ENCODE peak calls at places on chromosomes 6 and 20, in nine cellular contexts. F is lower lobe of right lung, V is GM12865, Y is lower leg skin, C is HFF-Myc, D is choroid plexus epithelial cell, U is Caco-2, M is uterus, E is HCT116. P is an unnamed sample.

GRCh38 chr6:24868765-24869164 is 67.0 kb downstream of the RIPOR2 start:
- DNase-seq in F (no peak), V (no peak), Y (no peak), C (no peak), D (no peak), U (no peak), M (no peak), E (no peak), P (no peak)

GRCh38 chr6:90005048-90005827 is 111.0 kb downstream of the GJA10 start:
- DNase-seq in F (no peak), V (no peak), Y (no peak), C (no peak), D (no peak), U (no peak), M (no peak), E (no peak), P (no peak)

GRCh38 chr20:53981752-53982437 is 88.5 kb downstream of the BCAS1 start:
- DNase-seq in F (no peak), V (no peak), Y (no peak), C (no peak), D (no peak), U (no peak), M (no peak), E (no peak), P (no peak)

GRCh38 chr20:35467339-35468224 is 12.2 kb downstream of the CEP250 start:
- DNase-seq in F (no peak), V (no peak), Y (no peak), C (peak; percentile 72), D (peak; percentile 59), U (peak; percentile 82), M (peak; percentile 65), E (peak; percentile 21), P (no peak)

GRCh38 chr6:53910834-53911233 is 116.0 kb downstream of the LRRC1 start:
- DNase-seq in F (no peak), V (no peak), Y (no peak), C (no peak), D (no peak), U (no peak), M (no peak), E (no peak), P (no peak)

GRCh38 chr20:33061626-33062025 is 7.9 kb downstream of the BPIFB3 start:
- DNase-seq in F (no peak), V (no peak), Y (no peak), C (no peak), D (no peak), U (no peak), M (peak; percentile 15), E (no peak), P (no peak)

GRCh38 chr20:61042501-61043385 is 209.3 kb upstream of the CDH4 start:
- DNase-seq in F (no peak), V (no peak), Y (no peak), C (no peak), D (no peak), U (no peak), M (no peak), E (no peak), P (no peak)

GRCh38 chr20:634526-634925 is 18.5 kb downstream of the SRXN1 start:
- DNase-seq in F (no peak), V (no peak), Y (no peak), C (no peak), D (no peak), U (no peak), M (no peak), E (no peak), P (no peak)

GRCh38 chr20:47533518-47534062 is 31.9 kb downstream of the NCOA3 start:
- DNase-seq in F (no peak), V (no peak), Y (no peak), C (no peak), D (no peak), U (no peak), M (no peak), E (no peak), P (no peak)

GRCh38 chr20:47535994-47536393 is 34.3 kb downstream of the NCOA3 start:
- DNase-seq in F (no peak), V (no peak), Y (no peak), C (no peak), D (no peak), U (no peak), M (no peak), E (no peak), P (no peak)

GRCh38 chr20:47532002-47532401 is 30.3 kb downstream of the NCOA3 start:
- DNase-seq in F (no peak), V (no peak), Y (no peak), C (no peak), D (no peak), U (no peak), M (no peak), E (no peak), P (no peak)

GRCh38 chr20:47534405-47534804 is 32.7 kb downstream of the NCOA3 start:
- DNase-seq in F (no peak), V (no peak), Y (no peak), C (no peak), D (no peak), U (no peak), M (no peak), E (no peak), P (no peak)

DNA sequence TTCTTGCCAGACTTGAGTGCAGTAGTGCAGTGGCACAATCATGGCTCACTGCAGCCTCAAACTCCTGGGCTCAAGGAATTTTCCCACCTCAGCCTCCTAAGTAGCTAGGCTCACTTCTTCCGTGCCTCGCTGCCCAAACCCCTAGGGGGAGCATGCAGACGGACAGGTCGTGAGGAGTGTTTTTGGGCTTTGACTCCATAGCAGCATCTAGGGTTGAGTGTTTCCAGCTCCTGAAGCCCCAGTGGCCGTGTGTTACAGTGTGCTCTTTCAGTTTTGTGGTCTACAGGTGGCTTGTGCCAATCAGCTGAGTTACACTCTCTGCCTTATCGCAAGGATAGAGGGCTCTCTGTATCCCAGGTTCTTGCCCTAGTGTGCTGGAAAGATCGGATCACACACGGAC is 33.4 kb downstream of the NCOA3 start:
- DNase-seq in F (no peak), V (peak; percentile 51), Y (no peak), C (no peak), D (no peak), U (peak; percentile 72), M (no peak), E (no peak), P (no peak)
- TF ChIP-seq CTCF in F (no peak), V (peak; percentile 39), Y (no peak), C (peak; percentile 31), D (peak; percentile 36), U (peak; percentile 72), M (no peak), E (peak; percentile 64), P (no peak)

GRCh38 chr6:12841619-12842018 is 125.1 kb downstream of the PHACTR1 start:
- DNase-seq in F (no peak), V (no peak), Y (no peak), C (no peak), D (no peak), U (no peak), M (no peak), E (no peak), P (no peak)

GRCh38 chr6:12845224-12846004 is 128.8 kb downstream of the PHACTR1 start:
- DNase-seq in F (no peak), V (no peak), Y (no peak), C (no peak), D (no peak), U (no peak), M (no peak), E (no peak), P (no peak)

GRCh38 chr6:12842658-12843057 is 126.1 kb downstream of the PHACTR1 start:
- DNase-seq in F (no peak), V (no peak), Y (no peak), C (no peak), D (no peak), U (no peak), M (no peak), E (no peak), P (no peak)

GRCh38 chr6:12842126-12842525 is 125.6 kb downstream of the PHACTR1 start:
- DNase-seq in F (no peak), V (no peak), Y (no peak), C (no peak), D (no peak), U (no peak), M (no peak), E (no peak), P (no peak)

GRCh38 chr6:12844284-12845223 is 128.0 kb downstream of the PHACTR1 start:
- DNase-seq in F (no peak), V (peak; percentile 45), Y (no peak), C (peak; percentile 10), D (peak; percentile 50), U (no peak), M (no peak), E (peak; percentile 10), P (no peak)
- TF ChIP-seq CTCF in F (peak; percentile 46), V (peak; percentile 63), Y (no peak), C (peak; percentile 73), D (peak; percentile 71), U (peak; percentile 68), M (no peak), E (peak; percentile 75), P (no peak)

DNA sequence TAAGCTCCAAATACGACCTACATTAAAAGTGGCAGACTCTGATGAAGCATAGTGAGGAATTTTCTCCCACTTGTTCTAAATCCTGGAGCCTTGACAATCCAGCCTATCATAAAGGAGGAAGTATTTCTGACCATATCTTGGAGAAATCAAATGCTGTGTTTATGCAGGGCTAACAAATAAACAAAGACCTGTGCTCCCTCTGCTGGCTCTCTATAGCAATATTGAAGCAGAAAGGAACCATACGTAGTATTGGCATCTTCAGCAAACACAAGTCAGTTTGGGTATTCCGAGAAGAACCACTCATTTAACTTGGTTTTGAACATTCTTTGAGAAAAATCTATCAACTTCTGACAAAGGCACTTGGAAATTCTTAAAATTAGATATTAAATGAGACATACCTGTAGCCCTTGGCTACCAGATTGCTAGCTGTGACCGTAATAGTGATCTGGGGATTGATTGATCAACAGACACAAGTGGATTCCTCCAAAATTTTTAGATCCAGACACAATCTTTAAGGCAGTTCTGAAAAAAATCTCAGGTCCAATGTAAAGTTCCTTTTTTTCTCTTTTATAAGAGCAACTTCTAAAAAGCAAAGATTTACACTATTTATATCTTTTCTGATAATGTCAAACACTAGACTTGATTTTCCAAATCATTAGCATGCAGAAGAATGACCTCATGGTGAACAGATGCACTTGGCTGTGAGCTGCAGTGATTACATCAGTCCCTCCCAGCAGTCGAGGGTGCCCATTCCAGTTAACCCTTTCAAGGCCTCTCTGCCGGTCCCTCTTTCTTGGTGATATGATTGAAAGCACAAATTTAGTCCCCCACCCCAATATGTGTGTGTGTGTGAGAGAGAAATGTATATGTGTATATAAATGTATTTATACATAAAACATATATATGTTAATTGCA is 40.2 kb downstream of the INSM1 start:
- DNase-seq in F (no peak), V (no peak), Y (no peak), C (peak; percentile 15), D (peak; percentile 42), U (no peak), M (no peak), E (peak; percentile 3), P (no peak)
- TF ChIP-seq CTCF in F (no peak), V (no peak), Y (no peak), C (peak; percentile 50), D (peak; percentile 46), U (no peak), M (no peak), E (peak; percentile 46), P (no peak)

GRCh38 chr6:154498340-154498934 is 12.0 kb downstream of the CNKSR3 start:
- DNase-seq in F (no peak), V (no peak), Y (no peak), C (no peak), D (no peak), U (no peak), M (no peak), E (no peak), P (no peak)

GRCh38 chr6:154502564-154502963 is 7.9 kb downstream of the CNKSR3 start:
- DNase-seq in F (no peak), V (no peak), Y (no peak), C (no peak), D (no peak), U (no peak), M (no peak), E (no peak), P (no peak)

GRCh38 chr6:154499854-154500589 is 10.5 kb downstream of the CNKSR3 start:
- DNase-seq in F (no peak), V (no peak), Y (no peak), C (no peak), D (no peak), U (no peak), M (no peak), E (no peak), P (no peak)

GRCh38 chr6:154501287-154501868 is 9.1 kb downstream of the CNKSR3 start:
- DNase-seq in F (no peak), V (no peak), Y (no peak), C (no peak), D (no peak), U (no peak), M (no peak), E (no peak), P (no peak)

GRCh38 chr6:154500769-154501171 is 9.7 kb downstream of the CNKSR3 start:
- DNase-seq in F (no peak), V (no peak), Y (no peak), C (no peak), D (no peak), U (no peak), M (no peak), E (no peak), P (no peak)
- TF ChIP-seq CTCF in F (peak; percentile 23), V (no peak), Y (no peak), C (peak; percentile 44), D (peak; percentile 68), U (peak; percentile 29), M (no peak), E (peak; percentile 83), P (no peak)